ENCODE peak calls at places on chromosome 6, in nine cellular contexts. One of them, this sample, is unnamed.

GRCh38 chr6:4491501-4492260 is 284.5 kb upstream of the CDYL start:
- DNase-seq in GM23338: no peak
- DNase-seq in MM.1S: no peak
- DNase-seq in OCI-LY7: no peak
- DNase-seq in neural progenitor cell: no peak
- DNase-seq in hepatocyte: peak; percentile 41
- DNase-seq in GM23248: peak; percentile 7
- DNase-seq in HCT116: no peak
- DNase-seq in SK-N-SH: no peak
- DNase-seq in this sample: peak; percentile 31

GRCh38 chr6:137121401-137121997 is 51.9 kb downstream of the IL22RA2 start:
- DNase-seq in MM.1S: peak; percentile 23
- DNase-seq in neural progenitor cell: no peak
- DNase-seq in SK-N-SH: no peak
- DNase-seq in GM23248: no peak
- DNase-seq in hepatocyte: no peak
- DNase-seq in GM23338: no peak
- DNase-seq in HCT116: no peak
- DNase-seq in OCI-LY7: no peak
- DNase-seq in this sample: no peak

GRCh38 chr6:122049341-122049740 is 350.1 kb upstream of the HSF2 start:
- DNase-seq in OCI-LY7: no peak
- DNase-seq in MM.1S: no peak
- DNase-seq in neural progenitor cell: peak; percentile 50
- DNase-seq in hepatocyte: no peak
- DNase-seq in HCT116: no peak
- DNase-seq in SK-N-SH: no peak
- DNase-seq in GM23338: peak; percentile 33
- DNase-seq in GM23248: peak; percentile 75
- DNase-seq in this sample: no peak

GRCh38 chr6:145080651-145081050 is 654.7 kb downstream of the EPM2A start:
- DNase-seq in OCI-LY7: no peak
- DNase-seq in GM23338: no peak
- DNase-seq in GM23248: no peak
- DNase-seq in neural progenitor cell: no peak
- DNase-seq in hepatocyte: no peak
- DNase-seq in SK-N-SH: no peak
- DNase-seq in HCT116: no peak
- DNase-seq in MM.1S: no peak
- DNase-seq in this sample: no peak

GRCh38 chr6:150004101-150004782 is 21.1 kb downstream of the RAET1L start:
- DNase-seq in OCI-LY7: peak; percentile 83
- DNase-seq in GM23248: no peak
- DNase-seq in HCT116: no peak
- DNase-seq in neural progenitor cell: no peak
- DNase-seq in GM23338: no peak
- DNase-seq in SK-N-SH: no peak
- DNase-seq in MM.1S: peak; percentile 60
- DNase-seq in hepatocyte: no peak
- DNase-seq in this sample: no peak

GRCh38 chr6:5653801-5654200 is 352.9 kb downstream of the NRN1 start:
- DNase-seq in neural progenitor cell: no peak
- DNase-seq in MM.1S: no peak
- DNase-seq in HCT116: no peak
- DNase-seq in SK-N-SH: no peak
- DNase-seq in OCI-LY7: no peak
- DNase-seq in GM23338: no peak
- DNase-seq in GM23248: no peak
- DNase-seq in hepatocyte: no peak
- DNase-seq in this sample: no peak

GRCh38 chr6:34129753-34130152 is 16.1 kb downstream of the GRM4 start:
- DNase-seq in SK-N-SH: no peak
- DNase-seq in HCT116: no peak
- DNase-seq in neural progenitor cell: no peak
- DNase-seq in OCI-LY7: no peak
- DNase-seq in GM23248: no peak
- DNase-seq in MM.1S: no peak
- DNase-seq in hepatocyte: no peak
- DNase-seq in GM23338: peak; percentile 63
- DNase-seq in this sample: no peak

GRCh38 chr6:27591660-27592059 is 118.8 kb upstream of the ZNF184 start:
- DNase-seq in OCI-LY7: no peak
- DNase-seq in hepatocyte: peak; percentile 55
- DNase-seq in neural progenitor cell: peak; percentile 68
- DNase-seq in HCT116: no peak
- DNase-seq in SK-N-SH: no peak
- DNase-seq in GM23248: peak; percentile 34
- DNase-seq in GM23338: peak; percentile 79
- DNase-seq in MM.1S: no peak
- DNase-seq in this sample: peak; percentile 60

GRCh38 chr6:129136751-129137150 is 253.8 kb downstream of the LAMA2 start:
- DNase-seq in hepatocyte: no peak
- DNase-seq in GM23338: no peak
- DNase-seq in GM23248: no peak
- DNase-seq in OCI-LY7: no peak
- DNase-seq in HCT116: no peak
- DNase-seq in neural progenitor cell: no peak
- DNase-seq in MM.1S: no peak
- DNase-seq in SK-N-SH: no peak
- DNase-seq in this sample: no peak

DNA sequence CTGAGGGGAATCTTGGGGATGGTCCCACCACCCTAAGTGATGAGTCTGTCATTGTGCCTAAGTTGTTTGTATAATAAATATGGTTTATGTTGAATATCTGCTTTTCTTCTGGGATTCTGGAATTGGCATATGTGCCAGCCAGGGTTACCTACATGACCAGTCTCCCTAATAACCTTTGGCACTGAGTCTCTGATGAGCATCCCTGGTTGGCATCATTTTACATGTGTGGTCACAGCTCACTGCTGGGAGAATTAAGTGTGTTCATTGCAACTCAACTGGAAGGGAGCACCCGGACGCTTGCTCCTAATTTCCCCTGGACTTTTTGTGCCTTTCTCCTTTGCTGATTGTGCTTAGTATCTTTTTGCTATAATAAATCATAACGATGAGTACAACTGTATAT is 8.1 kb downstream of the SMAP1 start:
- DNase-seq in neural progenitor cell: no peak
- DNase-seq in hepatocyte: no peak
- DNase-seq in SK-N-SH: no peak
- DNase-seq in OCI-LY7: no peak
- DNase-seq in GM23338: no peak
- DNase-seq in MM.1S: no peak
- DNase-seq in HCT116: no peak
- DNase-seq in GM23248: no peak
- DNase-seq in this sample: peak; percentile 6
- H3K4me3 ChIP-seq in neural progenitor cell: no peak overlapping the region
- H3K4me3 ChIP-seq in hepatocyte: no peak overlapping the region
- H3K4me3 ChIP-seq in SK-N-SH: no peak overlapping the region
- H3K4me3 ChIP-seq in OCI-LY7: no peak overlapping the region
- H3K4me3 ChIP-seq in GM23338: no peak overlapping the region
- H3K4me3 ChIP-seq in MM.1S: no peak overlapping the region
- H3K4me3 ChIP-seq in HCT116: no peak overlapping the region
- H3K4me3 ChIP-seq in GM23248: no peak overlapping the region
- H3K4me3 ChIP-seq in this sample: no peak overlapping the region

GRCh38 chr6:119966484-119966883 is 616.9 kb upstream of the MAN1A1 start:
- DNase-seq in GM23338: peak; percentile 89
- DNase-seq in HCT116: no peak
- DNase-seq in SK-N-SH: no peak
- DNase-seq in MM.1S: no peak
- DNase-seq in GM23248: no peak
- DNase-seq in neural progenitor cell: peak; percentile 39
- DNase-seq in hepatocyte: no peak
- DNase-seq in OCI-LY7: peak; percentile 66
- DNase-seq in this sample: peak; percentile 13
- TF ChIP-seq EZH2phosphoT487 in GM23338: no peak
- TF ChIP-seq EZH2phosphoT487 in HCT116: no peak
- TF ChIP-seq EZH2phosphoT487 in SK-N-SH: no peak
- TF ChIP-seq EZH2phosphoT487 in MM.1S: no peak
- TF ChIP-seq EZH2phosphoT487 in GM23248: no peak
- TF ChIP-seq EZH2phosphoT487 in neural progenitor cell: no peak
- TF ChIP-seq EZH2phosphoT487 in hepatocyte: no peak
- TF ChIP-seq EZH2phosphoT487 in OCI-LY7: no peak
- TF ChIP-seq EZH2phosphoT487 in this sample: no peak

GRCh38 chr6:36135053-36135731 is 4.9 kb downstream of the MAPK13 start:
- DNase-seq in GM23338: no peak
- DNase-seq in SK-N-SH: no peak
- DNase-seq in HCT116: no peak
- DNase-seq in hepatocyte: no peak
- DNase-seq in OCI-LY7: no peak
- DNase-seq in neural progenitor cell: no peak
- DNase-seq in MM.1S: no peak
- DNase-seq in GM23248: no peak
- DNase-seq in this sample: no peak

GRCh38 chr6:36132221-36132895 is 2.0 kb downstream of the MAPK13 start:
- DNase-seq in SK-N-SH: no peak
- DNase-seq in GM23248: no peak
- DNase-seq in MM.1S: no peak
- DNase-seq in HCT116: no peak
- DNase-seq in GM23338: no peak
- DNase-seq in neural progenitor cell: no peak
- DNase-seq in OCI-LY7: no peak
- DNase-seq in hepatocyte: no peak
- DNase-seq in this sample: no peak

GRCh38 chr6:36133912-36134311 is 3.6 kb downstream of the MAPK13 start:
- DNase-seq in HCT116: no peak
- DNase-seq in hepatocyte: no peak
- DNase-seq in MM.1S: no peak
- DNase-seq in SK-N-SH: no peak
- DNase-seq in GM23248: no peak
- DNase-seq in OCI-LY7: no peak
- DNase-seq in GM23338: no peak
- DNase-seq in neural progenitor cell: no peak
- DNase-seq in this sample: no peak

GRCh38 chr6:36131517-36132220 is 1.4 kb downstream of the MAPK13 start:
- DNase-seq in neural progenitor cell: no peak
- DNase-seq in HCT116: no peak
- DNase-seq in hepatocyte: peak; percentile 84
- DNase-seq in SK-N-SH: peak; percentile 87
- DNase-seq in GM23338: no peak
- DNase-seq in MM.1S: peak; percentile 86
- DNase-seq in GM23248: peak; percentile 69
- DNase-seq in OCI-LY7: peak; percentile 62
- DNase-seq in this sample: peak; percentile 51

DNA sequence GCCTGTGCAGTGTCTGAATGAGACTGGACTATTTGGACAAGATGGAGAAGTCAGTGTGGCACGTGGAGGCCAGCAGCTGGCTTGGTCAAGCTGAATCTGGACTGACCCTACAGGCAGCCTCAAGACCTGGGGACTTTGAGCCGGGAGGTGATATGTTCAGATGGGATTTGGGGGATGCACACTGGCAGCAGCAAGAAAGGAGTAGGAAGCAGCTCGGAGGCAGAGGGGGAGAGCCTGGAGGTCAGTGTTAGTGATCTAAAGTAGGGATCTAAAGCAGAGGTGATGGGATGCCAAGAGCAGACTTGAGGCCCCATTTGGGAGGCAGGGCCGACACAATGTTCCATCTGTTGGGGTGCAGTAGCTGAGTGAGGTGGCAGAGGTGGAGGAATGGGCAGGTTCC is 2.8 kb downstream of the MAPK13 start:
- DNase-seq in SK-N-SH: no peak
- DNase-seq in neural progenitor cell: no peak
- DNase-seq in GM23248: no peak
- DNase-seq in hepatocyte: no peak
- DNase-seq in HCT116: no peak
- DNase-seq in MM.1S: no peak
- DNase-seq in OCI-LY7: no peak
- DNase-seq in GM23338: no peak
- DNase-seq in this sample: no peak
- H3K4me2 ChIP-seq in SK-N-SH: no peak overlapping the region
- H3K4me2 ChIP-seq in neural progenitor cell: no peak overlapping the region
- H3K4me2 ChIP-seq in GM23248: no peak overlapping the region
- H3K4me2 ChIP-seq in hepatocyte: peak overlapping the region; percentile 84
- H3K4me2 ChIP-seq in HCT116: no peak overlapping the region
- H3K4me2 ChIP-seq in MM.1S: peak overlapping the region; percentile 100
- H3K4me2 ChIP-seq in OCI-LY7: no peak overlapping the region
- H3K4me2 ChIP-seq in GM23338: no peak overlapping the region
- H3K4me2 ChIP-seq in this sample: no peak overlapping the region

DNA sequence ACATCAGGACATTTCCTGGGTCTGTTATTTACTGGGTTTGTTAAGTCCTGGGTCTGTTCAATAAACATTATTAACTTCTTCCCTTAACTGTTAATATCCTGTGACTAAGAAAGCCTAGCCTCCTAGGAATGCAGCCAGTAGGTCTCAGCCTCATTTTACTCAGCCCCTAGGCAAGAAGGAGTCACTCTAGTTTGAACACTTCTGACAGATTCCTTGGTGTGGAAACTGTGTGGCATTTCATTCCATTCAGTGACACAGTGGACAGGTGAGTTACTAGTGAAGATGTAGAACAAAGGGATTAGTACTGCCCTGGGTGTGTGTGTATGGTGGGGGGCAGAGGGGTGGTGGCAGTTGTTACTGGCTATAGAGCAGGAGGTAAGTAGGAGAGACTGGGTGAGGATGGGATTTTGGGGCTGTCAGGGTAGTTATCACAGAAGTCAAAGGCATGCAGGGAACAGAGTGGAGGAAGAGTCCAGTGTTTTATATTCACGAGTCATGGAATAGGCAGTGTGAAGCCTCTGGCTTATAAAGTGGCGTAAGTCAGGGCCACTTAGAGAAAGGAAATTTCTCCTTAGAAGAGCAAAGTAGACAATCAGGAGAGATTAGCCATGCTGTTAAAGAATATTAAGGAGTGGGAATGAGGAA is 28.4 kb downstream of the RNF182 start:
- DNase-seq in SK-N-SH: no peak
- DNase-seq in OCI-LY7: no peak
- DNase-seq in hepatocyte: no peak
- DNase-seq in GM23338: no peak
- DNase-seq in HCT116: peak; percentile 48
- DNase-seq in MM.1S: no peak
- DNase-seq in GM23248: peak; percentile 56
- DNase-seq in neural progenitor cell: no peak
- DNase-seq in this sample: peak; percentile 97
- H3K4me3 ChIP-seq in SK-N-SH: no peak overlapping the region
- H3K4me3 ChIP-seq in OCI-LY7: no peak overlapping the region
- H3K4me3 ChIP-seq in hepatocyte: no peak overlapping the region
- H3K4me3 ChIP-seq in GM23338: no peak overlapping the region
- H3K4me3 ChIP-seq in HCT116: no peak overlapping the region
- H3K4me3 ChIP-seq in MM.1S: no peak overlapping the region
- H3K4me3 ChIP-seq in GM23248: no peak overlapping the region
- H3K4me3 ChIP-seq in neural progenitor cell: no peak overlapping the region
- H3K4me3 ChIP-seq in this sample: peak overlapping the region; percentile 21

DNA sequence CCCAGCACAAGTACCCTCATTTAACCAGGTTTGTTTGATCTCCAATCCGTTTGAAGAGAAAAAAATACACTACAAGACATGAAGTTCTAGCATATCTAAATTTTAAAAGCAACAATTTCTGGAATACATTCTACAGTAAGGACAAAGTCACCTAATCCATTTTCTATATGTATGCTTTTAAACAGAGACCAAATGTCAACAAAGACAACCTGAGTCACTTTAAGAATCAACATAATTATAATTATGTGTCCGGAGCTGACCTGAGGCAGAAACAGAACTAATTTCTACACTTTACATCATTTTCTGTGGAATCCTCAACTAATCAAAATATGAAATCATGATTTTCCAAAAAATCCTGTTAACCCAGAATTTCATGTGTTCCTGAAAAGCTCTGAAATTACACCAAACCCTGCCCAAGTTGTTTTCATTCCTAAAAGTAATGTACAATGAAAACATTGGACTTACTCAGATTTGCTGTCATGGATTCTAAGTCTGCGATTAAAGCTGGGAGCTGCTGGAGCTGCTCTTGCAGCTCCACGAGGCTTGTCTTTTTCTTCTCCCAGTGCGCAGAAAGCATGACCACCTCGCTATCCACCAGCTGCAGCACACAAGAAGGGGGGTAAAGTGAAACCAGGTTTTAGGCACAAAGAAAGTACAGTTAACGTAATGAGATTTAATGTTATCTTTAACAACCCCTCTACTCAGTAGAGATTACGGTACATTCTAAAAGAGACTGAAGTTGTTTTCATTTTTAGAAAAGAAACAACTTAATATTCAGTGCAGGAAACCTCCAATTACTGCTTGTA is 35.7 kb downstream of the DTNBP1 start:
- DNase-seq in GM23248: no peak
- DNase-seq in HCT116: no peak
- DNase-seq in neural progenitor cell: no peak
- DNase-seq in MM.1S: no peak
- DNase-seq in hepatocyte: no peak
- DNase-seq in GM23338: no peak
- DNase-seq in SK-N-SH: peak; percentile 32
- DNase-seq in OCI-LY7: no peak
- DNase-seq in this sample: peak; percentile 9
- TF ChIP-seq EZH2phosphoT487 in GM23248: no peak
- TF ChIP-seq EZH2phosphoT487 in HCT116: no peak
- TF ChIP-seq EZH2phosphoT487 in neural progenitor cell: no peak
- TF ChIP-seq EZH2phosphoT487 in MM.1S: no peak
- TF ChIP-seq EZH2phosphoT487 in hepatocyte: no peak
- TF ChIP-seq EZH2phosphoT487 in GM23338: no peak
- TF ChIP-seq EZH2phosphoT487 in SK-N-SH: no peak
- TF ChIP-seq EZH2phosphoT487 in OCI-LY7: no peak
- TF ChIP-seq EZH2phosphoT487 in this sample: no peak

This sample was measured in PC-3.